ENCODE peak calls at places on chromosomes 7 and 10, in six cellular contexts. R, B, V, E, D and F are unnamed samples.

GRCh38 chr7:112572669-112573301 is 92.0 kb downstream of the LSMEM1 start:
- DNase-seq in E (no peak), R (no peak), V (no peak), B (no peak), D (no peak), F (no peak)

GRCh38 chr7:28806841-28807240 is 151.3 kb downstream of the TRIL start:
- DNase-seq in V (no peak), E (no peak), R (no peak), B (no peak), D (peak; percentile 29), F (no peak)

GRCh38 chr7:117302396-117302795 is 20.5 kb downstream of the WNT2 start:
- DNase-seq in V (no peak), D (no peak), B (no peak), R (no peak), E (no peak), F (no peak)

GRCh38 chr7:44541028-44541869 is at the start of gene NPC1L1:
- DNase-seq in E (no peak), B (peak; percentile 29), V (no peak), R (no peak), D (no peak), F (no peak)

GRCh38 chr7:84372155-84372621 is 177.6 kb upstream of the SEMA3A start:
- DNase-seq in E (peak; percentile 91), V (no peak), R (no peak), D (peak; percentile 96), B (no peak), F (no peak)

GRCh38 chr10:131544495-131544894 is 233.0 kb upstream of the TCERG1L start:
- DNase-seq in E (no peak), R (no peak), D (no peak), B (no peak), V (no peak), F (no peak)

GRCh38 chr7:113945018-113945938 is 26.5 kb upstream of the PPP1R3A start:
- DNase-seq in D (peak; percentile 5), V (no peak), R (no peak), B (no peak), E (no peak), F (no peak)

GRCh38 chr10:61899997-61900828 is 1.3 kb upstream of the ARID5B start:
- DNase-seq in B (peak; percentile 46), E (no peak), V (no peak), R (peak; percentile 54), D (peak; percentile 76), F (peak; percentile 69)

GRCh38 chr10:132578287-132578951 is 40.8 kb downstream of the INPP5A start:
- DNase-seq in B (no peak), E (no peak), V (no peak), D (no peak), R (no peak), F (no peak)